ENCODE peak calls at places on chromosome 18, in five cellular contexts. U is astrocyte of the spinal cord, M is activated T-helper 1 cell treated with Interleukin-2 at 50 U/mL for 16 hours, I is tibial artery, Z is H4. H is an unnamed sample.

GRCh38 chr18:78601923-78602322 is 377.7 kb upstream of the SALL3 start:
- DNase-seq in Z (no peak), U (no peak), I (no peak), M (no peak), H (no peak)

GRCh38 chr18:56291229-56291796 is 347.1 kb downstream of the TXNL1 start:
- DNase-seq in U (no peak), Z (no peak), M (no peak), I (no peak), H (no peak)

GRCh38 chr18:77055429-77056310 is 76.9 kb downstream of the MBP start:
- DNase-seq in U (peak), Z (peak), I (no peak), M (no peak), H (peak)

GRCh38 chr18:13376298-13376840 is 157.8 kb downstream of the LDLRAD4 start:
- DNase-seq in Z (no peak), I (no peak), U (peak), M (peak), H (no peak)

GRCh38 chr18:49802623-49803022 is 10.7 kb downstream of the ACAA2 start:
- DNase-seq in I (no peak), M (no peak), U (no peak), Z (no peak), H (no peak)

GRCh38 chr18:10412933-10413332 is 41.5 kb upstream of the APCDD1 start:
- DNase-seq in U (no peak), I (no peak), Z (no peak), M (no peak), H (no peak)

GRCh38 chr18:74525741-74526140 is 8.6 kb upstream of the CNDP1 start:
- DNase-seq in Z (no peak), M (no peak), I (no peak), U (no peak), H (no peak)

GRCh38 chr18:42413870-42414269 is 458.8 kb downstream of the PIK3C3 start:
- DNase-seq in I (no peak), U (peak), Z (no peak), M (no peak), H (no peak)

GRCh38 chr18:63936156-63936931 is 12.8 kb upstream of the HMSD start:
- DNase-seq in I (peak), Z (peak), M (no peak), U (peak), H (peak)

GRCh38 chr18:28834889-28835288 is 658.0 kb upstream of the CDH2 start:
- DNase-seq in M (no peak), Z (peak), U (peak), I (no peak), H (no peak)

GRCh38 chr18:79574938-79575525 is 104.6 kb upstream of the CTDP1 start:
- DNase-seq in I (no peak), M (no peak), U (no peak), Z (no peak), H (peak)

GRCh38 chr18:76405761-76406356 is 89.2 kb downstream of the ZNF516 start:
- DNase-seq in M (peak), U (no peak), I (peak), Z (no peak), H (no peak)

GRCh38 chr18:36296591-36297418 is 708 bp upstream of the FHOD3 start:
- DNase-seq in M (no peak), U (peak), Z (peak), I (peak), H (no peak)

GRCh38 chr18:2970762-2971659 is 41.9 kb downstream of the LPIN2 start:
- DNase-seq in M (peak), Z (no peak), I (no peak), U (no peak), H (peak)

GRCh38 chr18:12455511-12455910 is 47.8 kb downstream of the PRELID3A start:
- DNase-seq in U (peak), I (no peak), M (no peak), Z (no peak), H (no peak)

GRCh38 chr18:61308795-61309393 is 24.3 kb upstream of the CDH20 start:
- DNase-seq in M (no peak), Z (peak), I (no peak), U (peak), H (no peak)

GRCh38 chr18:3119401-3120323 is 100.1 kb downstream of the MYOM1 start:
- DNase-seq in U (no peak), I (no peak), Z (no peak), M (no peak), H (no peak)

GRCh38 chr18:37684183-37684582 is 118.6 kb upstream of the CELF4 start:
- DNase-seq in I (no peak), Z (no peak), M (no peak), U (no peak), H (no peak)

GRCh38 chr18:58653814-58654509 is 17.3 kb upstream of the MALT1 start:
- DNase-seq in U (peak), Z (no peak), M (no peak), I (no peak), H (no peak)

GRCh38 chr18:36185157-36185556 is 2.1 kb upstream of the MOCOS start:
- DNase-seq in U (no peak), I (no peak), Z (no peak), M (no peak), H (no peak)

GRCh38 chr18:54181856-54182612 is 42.4 kb downstream of the MBD2 start:
- DNase-seq in I (no peak), U (peak), Z (no peak), M (no peak), H (no peak)

GRCh38 chr18:51516478-51517038 is 319.1 kb upstream of the MEX3C start:
- DNase-seq in Z (no peak), I (no peak), U (no peak), M (no peak), H (no peak)

GRCh38 chr18:35060092-35060491 is 18.9 kb downstream of the MAPRE2 start:
- DNase-seq in Z (no peak), U (no peak), M (no peak), I (no peak), H (no peak)

GRCh38 chr18:45801396-45802004 is 24.0 kb upstream of the SIGLEC15 start:
- DNase-seq in U (no peak), I (no peak), M (no peak), Z (no peak), H (no peak)

GRCh38 chr18:2570772-2571199 is 519 bp downstream of the METTL4 start:
- DNase-seq in Z (peak), U (peak), M (peak), I (peak), H (peak)

GRCh38 chr18:56532176-56532840 is 106.1 kb downstream of the TXNL1 start:
- DNase-seq in U (peak), M (no peak), I (no peak), Z (peak), H (no peak)

GRCh38 chr18:55549474-55550104 is 38.4 kb downstream of the TCF4 start:
- DNase-seq in Z (no peak), M (no peak), U (no peak), I (no peak), H (no peak)

GRCh38 chr18:22167471-22168151 is 1.8 kb upstream of the GATA6 start:
- DNase-seq in U (peak), Z (no peak), M (no peak), I (peak), H (no peak)

GRCh38 chr18:9333441-9334350 is 877 bp upstream of the TWSG1 start:
- DNase-seq in Z (no peak), M (peak), I (peak), U (no peak), H (peak)

GRCh38 chr18:57210711-57211411 is 64.0 kb downstream of the BOD1L2 start:
- DNase-seq in U (no peak), M (no peak), I (no peak), Z (peak), H (no peak)

GRCh38 chr18:79950440-79951341 is 762 bp downstream of the SLC66A2 start:
- DNase-seq in Z (no peak), U (no peak), I (no peak), M (no peak), H (no peak)

GRCh38 chr18:59696311-59697235 is 650 bp downstream of the CCBE1 start:
- DNase-seq in Z (no peak), I (no peak), M (no peak), U (peak), H (no peak)

GRCh38 chr18:76491801-76492668 is 3.0 kb downstream of the ZNF516 start:
- DNase-seq in M (no peak), I (no peak), U (no peak), Z (peak), H (no peak)

GRCh38 chr18:49597152-49597551 is 35.3 kb downstream of the LIPG start:
- DNase-seq in Z (peak), M (no peak), U (no peak), I (no peak), H (no peak)

GRCh38 chr18:44229693-44230108 is 451.0 kb upstream of the SETBP1 start:
- DNase-seq in I (peak), Z (no peak), M (no peak), U (peak), H (no peak)

GRCh38 chr18:48462510-48462909 is 53.3 kb upstream of the ZBTB7C start:
- DNase-seq in U (no peak), Z (no peak), I (no peak), M (no peak), H (no peak)